ENCODE peak calls at places on chromosomes 12 and 14, in six cellular contexts. Z is MM.1S, O is transverse colon, L is heart left ventricle, J is HCT116, Y is mesenchymal stem cell. R is an unnamed sample.

GRCh38 chr12:53862206-53862605 is 76.4 kb upstream of the HOXC13 start:
- DNase-seq in Z (no peak), O (no peak), L (no peak), J (no peak), Y (no peak), R (no peak)

GRCh38 chr12:28568083-28568482 is 377.8 kb downstream of the CCDC91 start:
- DNase-seq in Z (no peak), O (peak; percentile 14), L (no peak), J (no peak), Y (peak; percentile 87), R (no peak)

GRCh38 chr14:53338192-53338591 is 185.1 kb upstream of the DDHD1 start:
- DNase-seq in Z (no peak), O (no peak), L (no peak), J (no peak), Y (peak; percentile 58), R (no peak)

GRCh38 chr14:92135269-92135668 is 13.5 kb downstream of the CPSF2 start:
- DNase-seq in Z (no peak), O (no peak), L (no peak), J (peak; percentile 35), Y (peak; percentile 58), R (no peak)

GRCh38 chr14:20606190-20606901 is 15.2 kb upstream of the RNASE12 start:
- DNase-seq in Z (no peak), O (peak; percentile 54), L (peak; percentile 41), J (no peak), Y (no peak), R (no peak)

GRCh38 chr12:26135010-26135420 is 10.2 kb upstream of the BHLHE41 start:
- DNase-seq in Z (no peak), O (peak; percentile 55), L (no peak), J (no peak), Y (no peak), R (no peak)

GRCh38 chr14:39203659-39204606 is 28.9 kb downstream of the PNN start:
- DNase-seq in Z (no peak), O (peak; percentile 83), L (no peak), J (peak; percentile 27), Y (no peak), R (no peak)

GRCh38 chr12:46442239-46442638 is 69.7 kb upstream of the SLC38A2 start:
- DNase-seq in Z (no peak), O (no peak), L (no peak), J (no peak), Y (peak; percentile 72), R (no peak)

GRCh38 chr12:53267309-53268008 is 640 bp upstream of the ESPL1 start:
- DNase-seq in Z (no peak), O (no peak), L (no peak), J (no peak), Y (no peak), R (no peak)

GRCh38 chr12:131391399-131391798 is 319.5 kb upstream of the SFSWAP start:
- DNase-seq in Z (no peak), O (no peak), L (no peak), J (no peak), Y (no peak), R (no peak)

GRCh38 chr14:97458302-97459137 is 661.3 kb downstream of the VRK1 start:
- DNase-seq in Z (no peak), O (peak; percentile 28), L (peak; percentile 33), J (no peak), Y (no peak), R (peak; percentile 65)

GRCh38 chr12:106022568-106023012 is 116.2 kb downstream of the NUAK1 start:
- DNase-seq in Z (no peak), O (no peak), L (no peak), J (no peak), Y (peak; percentile 38), R (no peak)

GRCh38 chr14:29643415-29644206 is 284.0 kb downstream of the PRKD1 start:
- DNase-seq in Z (no peak), O (no peak), L (no peak), J (no peak), Y (peak; percentile 47), R (no peak)

GRCh38 chr12:65968889-65969509 is 144.7 kb downstream of the HMGA2 start:
- DNase-seq in Z (no peak), O (no peak), L (no peak), J (no peak), Y (no peak), R (no peak)

DNA sequence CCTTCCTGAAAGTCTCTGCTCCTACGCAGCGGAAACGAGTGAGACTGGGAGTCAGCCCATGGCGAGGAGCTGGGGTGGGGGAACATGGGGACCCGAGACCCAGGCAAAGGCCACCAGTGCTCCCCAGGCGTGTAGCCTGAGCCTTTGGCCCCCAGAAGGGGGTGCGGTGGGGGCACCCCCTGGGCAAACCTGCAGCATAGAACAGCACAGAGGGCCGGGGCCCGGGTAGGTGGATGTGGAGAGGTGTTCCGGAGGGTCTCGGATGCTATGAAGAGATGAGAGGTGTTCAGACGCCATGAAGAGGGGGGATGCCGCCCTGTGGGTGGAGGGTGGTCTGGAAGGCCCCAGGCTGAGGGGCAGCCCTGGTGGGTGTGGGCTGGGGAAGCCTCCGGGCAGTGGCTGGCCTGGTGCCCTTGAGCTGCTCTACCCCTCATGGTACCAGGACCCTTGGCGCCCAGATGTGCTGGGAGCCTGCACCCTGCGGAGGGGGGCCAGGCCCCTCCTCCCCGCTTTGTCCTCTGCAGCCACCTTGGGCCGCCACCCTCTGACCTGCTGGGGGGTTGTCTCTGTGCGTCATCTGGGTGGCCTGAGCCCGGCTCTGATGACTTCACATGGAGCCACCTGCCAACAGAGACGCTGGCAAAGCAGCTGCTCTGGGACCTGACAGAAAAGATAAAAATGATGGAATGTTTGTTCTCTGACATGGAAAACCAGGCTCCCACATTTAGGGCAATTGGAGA is 83.4 kb downstream of the KIF26A start:
- DNase-seq in Z (no peak), O (no peak), L (no peak), J (no peak), Y (no peak), R (peak; percentile 7)
- H3K9me3 ChIP-seq in Z (no peaks in the 10 kb centered on the region), O (no peaks in the 10 kb centered on the region), L (no peaks in the 10 kb centered on the region), J (no peaks in the 10 kb centered on the region), Y (no peaks in the 10 kb centered on the region), R (no peaks in the 10 kb centered on the region)

DNA sequence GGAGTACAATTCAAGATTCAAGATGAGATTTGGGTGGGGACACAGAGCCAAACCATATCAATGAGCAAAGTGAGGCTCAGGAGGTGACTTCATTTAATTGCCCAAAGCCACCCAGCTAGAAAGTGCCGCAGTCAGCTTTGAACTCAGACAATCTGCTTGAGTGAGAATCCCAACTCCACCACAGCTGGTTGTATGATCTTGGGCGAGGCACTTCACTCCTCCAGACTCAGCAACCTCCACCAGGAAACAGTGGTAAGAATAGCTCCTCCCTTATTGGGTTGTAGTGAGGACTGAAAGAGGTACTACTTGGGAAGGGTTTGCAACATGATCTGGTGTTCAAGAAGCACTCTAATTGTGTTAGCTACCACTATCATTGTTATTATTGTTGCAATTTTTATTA is 129.2 kb upstream of the RFLNA start:
- DNase-seq in Z (peak; percentile 34), O (no peak), L (no peak), J (no peak), Y (no peak), R (no peak)
- H3K9me3 ChIP-seq in Z (no peaks in the 10 kb centered on the region), O (no peaks in the 10 kb centered on the region), L (no peaks in the 10 kb centered on the region), J (no peaks in the 10 kb centered on the region), Y (no peaks in the 10 kb centered on the region), R (no peaks in the 10 kb centered on the region)

GRCh38 chr12:79560165-79560889 is 130.4 kb downstream of the PAWR start:
- DNase-seq in Z (no peak), O (no peak), L (no peak), J (no peak), Y (no peak), R (no peak)
- H3K9me3 ChIP-seq in Z (no peaks in the 10 kb centered on the region), O (no peaks in the 10 kb centered on the region), L (peaks cover 13% of the 10 kb centered on the region), J (no peaks in the 10 kb centered on the region), Y (no peaks in the 10 kb centered on the region), R (no peaks in the 10 kb centered on the region)

GRCh38 chr12:15774819-15775218 is 14.4 kb downstream of the EPS8 start:
- DNase-seq in Z (no peak), O (no peak), L (no peak), J (no peak), Y (no peak), R (no peak)
- H3K9me3 ChIP-seq in Z (no peaks in the 10 kb centered on the region), O (no peaks in the 10 kb centered on the region), L (no peaks in the 10 kb centered on the region), J (no peaks in the 10 kb centered on the region), Y (no peaks in the 10 kb centered on the region), R (no peaks in the 10 kb centered on the region)

GRCh38 chr14:26157517-26157916 is 440.3 kb downstream of the NOVA1 start:
- DNase-seq in Z (no peak), O (no peak), L (no peak), J (no peak), Y (no peak), R (no peak)
- H3K9me3 ChIP-seq in Z (no peaks in the 10 kb centered on the region), O (no peaks in the 10 kb centered on the region), L (peaks cover 26% of the 10 kb centered on the region), J (no peaks in the 10 kb centered on the region), Y (peaks cover 16% of the 10 kb centered on the region), R (no peaks in the 10 kb centered on the region)

DNA sequence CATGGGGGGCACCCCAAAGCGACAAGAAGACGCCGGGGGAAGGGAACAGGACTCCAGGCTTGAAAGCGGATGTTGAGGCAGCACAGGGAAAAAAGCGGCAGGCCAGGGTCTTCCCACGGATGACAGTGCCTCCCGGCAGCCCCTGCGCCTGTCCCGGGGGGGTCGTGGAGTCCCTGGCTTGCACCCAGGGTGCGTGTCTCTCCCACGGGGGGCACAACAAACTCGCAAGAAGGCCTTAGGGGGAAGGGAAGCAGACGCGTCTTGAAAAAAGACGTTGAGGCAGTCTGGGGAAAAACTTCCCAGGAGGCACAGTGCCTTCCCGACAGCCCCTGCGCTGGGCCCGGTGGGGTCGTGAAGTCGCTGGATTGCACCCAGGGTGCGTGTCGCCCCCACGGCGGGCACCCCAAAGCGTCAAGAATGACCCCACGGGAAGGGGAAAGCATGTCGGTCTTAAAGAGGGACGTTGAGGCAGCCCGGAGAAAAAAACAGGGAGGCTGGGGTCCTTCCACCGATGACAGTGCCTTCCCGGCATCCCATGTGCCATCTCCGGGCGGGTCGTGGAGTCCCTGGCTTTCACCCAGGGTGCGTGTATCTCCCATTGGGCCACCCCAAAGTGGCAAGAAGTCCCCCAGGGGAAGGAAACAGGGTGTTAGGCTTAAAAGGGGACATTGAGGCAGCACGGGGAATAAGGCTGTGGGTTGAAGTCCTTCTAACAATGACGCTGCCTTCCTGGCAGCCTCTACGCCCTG is 159.9 kb upstream of the ALG10B start:
- DNase-seq in Z (no peak), O (no peak), L (no peak), J (no peak), Y (no peak), R (no peak)
- H3K9me3 ChIP-seq in Z (no peaks in the 10 kb centered on the region), O (no peaks in the 10 kb centered on the region), L (no peaks in the 10 kb centered on the region), J (no peaks in the 10 kb centered on the region), Y (no peaks in the 10 kb centered on the region), R (no peaks in the 10 kb centered on the region)

DNA sequence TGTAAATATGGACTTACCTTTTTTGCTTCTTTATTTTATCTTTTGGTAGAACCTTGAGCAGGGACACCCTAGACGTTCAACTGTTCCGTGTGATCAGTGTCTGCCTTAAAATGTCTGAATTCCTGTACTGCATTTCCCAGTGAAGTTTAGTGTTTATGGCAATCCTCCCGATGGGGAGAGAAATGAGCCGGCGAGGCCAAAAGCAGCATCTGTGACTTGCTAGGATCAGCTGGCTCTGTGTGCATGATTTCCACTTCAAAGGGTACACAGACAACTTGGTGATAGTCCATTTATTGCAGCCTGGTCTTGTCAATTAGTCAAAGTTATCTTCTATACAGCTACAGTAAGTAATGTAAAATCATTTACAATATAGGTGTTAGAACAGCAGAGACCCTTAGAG is 768.5 kb downstream of the DIO2 start:
- DNase-seq in Z (no peak), O (no peak), L (no peak), J (no peak), Y (no peak), R (no peak)
- H3K9me3 ChIP-seq in Z (no peaks in the 10 kb centered on the region), O (no peaks in the 10 kb centered on the region), L (no peaks in the 10 kb centered on the region), J (peaks cover 5% of the 10 kb centered on the region), Y (no peaks in the 10 kb centered on the region), R (no peaks in the 10 kb centered on the region)